ENCODE peak calls at places on chromosome 9, in nine cellular contexts. One of them, this sample, is unnamed.
A peak's percentile ranks its signal among the peaks of the same experiment; 100 is the strongest.

GRCh38 chr9:91192379-91192775 is 169.3 kb downstream of the AUH start:
- DNase-seq in NCI-H187 treated with DMSO at 0.1 percent for 48 hours: no peak
- DNase-seq in T-helper 1 cell: no peak
- DNase-seq in neural crest cell: no peak
- DNase-seq in cerebellar nuclear complex: peak; percentile 74
- DNase-seq in SHP77: no peak
- DNase-seq in endothelial cell of umbilical vein: no peak
- DNase-seq in activated T-helper 9 cell treated with anti-CD3 and anti-CD28 coated beads, Interleukin-2, amount 50 U/mL, for 16 hours: no peak
- DNase-seq in ecto neural progenitor cell: no peak
- DNase-seq in this sample: no peak

GRCh38 chr9:95181226-95181818 is 136.2 kb downstream of the FANCC start:
- DNase-seq in NCI-H187 treated with DMSO at 0.1 percent for 48 hours: no peak
- DNase-seq in T-helper 1 cell: no peak
- DNase-seq in neural crest cell: no peak
- DNase-seq in cerebellar nuclear complex: no peak
- DNase-seq in SHP77: no peak
- DNase-seq in endothelial cell of umbilical vein: peak; percentile 38
- DNase-seq in activated T-helper 9 cell treated with anti-CD3 and anti-CD28 coated beads, Interleukin-2, amount 50 U/mL, for 16 hours: no peak
- DNase-seq in ecto neural progenitor cell: no peak
- DNase-seq in this sample: no peak

GRCh38 chr9:102631559-102631958 is 363.6 kb upstream of the CYLC2 start:
- DNase-seq in NCI-H187 treated with DMSO at 0.1 percent for 48 hours: no peak
- DNase-seq in T-helper 1 cell: no peak
- DNase-seq in neural crest cell: no peak
- DNase-seq in cerebellar nuclear complex: no peak
- DNase-seq in SHP77: peak; percentile 3
- DNase-seq in endothelial cell of umbilical vein: no peak
- DNase-seq in activated T-helper 9 cell treated with anti-CD3 and anti-CD28 coated beads, Interleukin-2, amount 50 U/mL, for 16 hours: no peak
- DNase-seq in ecto neural progenitor cell: no peak
- DNase-seq in this sample: no peak

GRCh38 chr9:8825600-8826147 is 1026.1 kb upstream of the DMAC1 start:
- DNase-seq in NCI-H187 treated with DMSO at 0.1 percent for 48 hours: no peak
- DNase-seq in T-helper 1 cell: no peak
- DNase-seq in neural crest cell: no peak
- DNase-seq in cerebellar nuclear complex: no peak
- DNase-seq in SHP77: no peak
- DNase-seq in endothelial cell of umbilical vein: no peak
- DNase-seq in activated T-helper 9 cell treated with anti-CD3 and anti-CD28 coated beads, Interleukin-2, amount 50 U/mL, for 16 hours: no peak
- DNase-seq in ecto neural progenitor cell: no peak
- DNase-seq in this sample: no peak

GRCh38 chr9:129146441-129146933 is 31.6 kb downstream of the IER5L start:
- DNase-seq in NCI-H187 treated with DMSO at 0.1 percent for 48 hours: no peak
- DNase-seq in T-helper 1 cell: no peak
- DNase-seq in neural crest cell: no peak
- DNase-seq in cerebellar nuclear complex: no peak
- DNase-seq in SHP77: no peak
- DNase-seq in endothelial cell of umbilical vein: peak; percentile 10
- DNase-seq in activated T-helper 9 cell treated with anti-CD3 and anti-CD28 coated beads, Interleukin-2, amount 50 U/mL, for 16 hours: no peak
- DNase-seq in ecto neural progenitor cell: no peak
- DNase-seq in this sample: no peak

GRCh38 chr9:70428781-70429180 is 14.3 kb upstream of the KLF9 start:
- DNase-seq in NCI-H187 treated with DMSO at 0.1 percent for 48 hours: no peak
- DNase-seq in T-helper 1 cell: no peak
- DNase-seq in neural crest cell: no peak
- DNase-seq in cerebellar nuclear complex: no peak
- DNase-seq in SHP77: no peak
- DNase-seq in endothelial cell of umbilical vein: no peak
- DNase-seq in activated T-helper 9 cell treated with anti-CD3 and anti-CD28 coated beads, Interleukin-2, amount 50 U/mL, for 16 hours: no peak
- DNase-seq in ecto neural progenitor cell: no peak
- DNase-seq in this sample: no peak

GRCh38 chr9:110131499-110131898 is 76.5 kb downstream of the C9orf152 start:
- DNase-seq in NCI-H187 treated with DMSO at 0.1 percent for 48 hours: no peak
- DNase-seq in T-helper 1 cell: no peak
- DNase-seq in neural crest cell: no peak
- DNase-seq in cerebellar nuclear complex: no peak
- DNase-seq in SHP77: no peak
- DNase-seq in endothelial cell of umbilical vein: no peak
- DNase-seq in activated T-helper 9 cell treated with anti-CD3 and anti-CD28 coated beads, Interleukin-2, amount 50 U/mL, for 16 hours: no peak
- DNase-seq in ecto neural progenitor cell: no peak
- DNase-seq in this sample: no peak

GRCh38 chr9:128414461-128414860 is 6.2 kb upstream of the CERCAM start:
- DNase-seq in NCI-H187 treated with DMSO at 0.1 percent for 48 hours: no peak
- DNase-seq in T-helper 1 cell: no peak
- DNase-seq in neural crest cell: no peak
- DNase-seq in cerebellar nuclear complex: no peak
- DNase-seq in SHP77: peak; percentile 38
- DNase-seq in endothelial cell of umbilical vein: no peak
- DNase-seq in activated T-helper 9 cell treated with anti-CD3 and anti-CD28 coated beads, Interleukin-2, amount 50 U/mL, for 16 hours: no peak
- DNase-seq in ecto neural progenitor cell: peak; percentile 42
- DNase-seq in this sample: no peak

GRCh38 chr9:120136685-120137084 is 443.3 kb downstream of the CDK5RAP2 start:
- DNase-seq in NCI-H187 treated with DMSO at 0.1 percent for 48 hours: no peak
- DNase-seq in T-helper 1 cell: no peak
- DNase-seq in neural crest cell: no peak
- DNase-seq in cerebellar nuclear complex: no peak
- DNase-seq in SHP77: no peak
- DNase-seq in endothelial cell of umbilical vein: no peak
- DNase-seq in activated T-helper 9 cell treated with anti-CD3 and anti-CD28 coated beads, Interleukin-2, amount 50 U/mL, for 16 hours: no peak
- DNase-seq in ecto neural progenitor cell: no peak
- DNase-seq in this sample: no peak

GRCh38 chr9:112338561-112338960 is 5.1 kb upstream of the PTBP3 start:
- DNase-seq in NCI-H187 treated with DMSO at 0.1 percent for 48 hours: no peak
- DNase-seq in T-helper 1 cell: no peak
- DNase-seq in neural crest cell: no peak
- DNase-seq in cerebellar nuclear complex: no peak
- DNase-seq in SHP77: no peak
- DNase-seq in endothelial cell of umbilical vein: no peak
- DNase-seq in activated T-helper 9 cell treated with anti-CD3 and anti-CD28 coated beads, Interleukin-2, amount 50 U/mL, for 16 hours: no peak
- DNase-seq in ecto neural progenitor cell: no peak
- DNase-seq in this sample: no peak

GRCh38 chr9:109453210-109453842 is 44.8 kb downstream of the PTPN3 start:
- DNase-seq in NCI-H187 treated with DMSO at 0.1 percent for 48 hours: no peak
- DNase-seq in T-helper 1 cell: no peak
- DNase-seq in neural crest cell: no peak
- DNase-seq in cerebellar nuclear complex: no peak
- DNase-seq in SHP77: no peak
- DNase-seq in endothelial cell of umbilical vein: peak; percentile 54
- DNase-seq in activated T-helper 9 cell treated with anti-CD3 and anti-CD28 coated beads, Interleukin-2, amount 50 U/mL, for 16 hours: no peak
- DNase-seq in ecto neural progenitor cell: no peak
- DNase-seq in this sample: no peak

GRCh38 chr9:128554155-128554862 is 1.9 kb downstream of the SPTAN1 start:
- DNase-seq in NCI-H187 treated with DMSO at 0.1 percent for 48 hours: no peak
- DNase-seq in T-helper 1 cell: no peak
- DNase-seq in neural crest cell: peak; percentile 5
- DNase-seq in cerebellar nuclear complex: no peak
- DNase-seq in SHP77: no peak
- DNase-seq in endothelial cell of umbilical vein: peak; percentile 64
- DNase-seq in activated T-helper 9 cell treated with anti-CD3 and anti-CD28 coated beads, Interleukin-2, amount 50 U/mL, for 16 hours: no peak
- DNase-seq in ecto neural progenitor cell: peak; percentile 70
- DNase-seq in this sample: peak; percentile 63

GRCh38 chr9:81032831-81033230 is 656.5 kb downstream of the TLE1 start:
- DNase-seq in NCI-H187 treated with DMSO at 0.1 percent for 48 hours: no peak
- DNase-seq in T-helper 1 cell: no peak
- DNase-seq in neural crest cell: peak; percentile 3
- DNase-seq in cerebellar nuclear complex: no peak
- DNase-seq in SHP77: no peak
- DNase-seq in endothelial cell of umbilical vein: no peak
- DNase-seq in activated T-helper 9 cell treated with anti-CD3 and anti-CD28 coated beads, Interleukin-2, amount 50 U/mL, for 16 hours: no peak
- DNase-seq in ecto neural progenitor cell: no peak
- DNase-seq in this sample: no peak

GRCh38 chr9:108257387-108257786 is 598.4 kb downstream of the ACTL7B start:
- DNase-seq in NCI-H187 treated with DMSO at 0.1 percent for 48 hours: no peak
- DNase-seq in T-helper 1 cell: no peak
- DNase-seq in neural crest cell: no peak
- DNase-seq in cerebellar nuclear complex: no peak
- DNase-seq in SHP77: no peak
- DNase-seq in endothelial cell of umbilical vein: no peak
- DNase-seq in activated T-helper 9 cell treated with anti-CD3 and anti-CD28 coated beads, Interleukin-2, amount 50 U/mL, for 16 hours: no peak
- DNase-seq in ecto neural progenitor cell: no peak
- DNase-seq in this sample: no peak

GRCh38 chr9:111937781-111938426 is 41.3 kb downstream of the UGCG start:
- DNase-seq in NCI-H187 treated with DMSO at 0.1 percent for 48 hours: no peak
- DNase-seq in T-helper 1 cell: peak; percentile 35
- DNase-seq in neural crest cell: no peak
- DNase-seq in cerebellar nuclear complex: no peak
- DNase-seq in SHP77: no peak
- DNase-seq in endothelial cell of umbilical vein: peak; percentile 52
- DNase-seq in activated T-helper 9 cell treated with anti-CD3 and anti-CD28 coated beads, Interleukin-2, amount 50 U/mL, for 16 hours: peak; percentile 33
- DNase-seq in ecto neural progenitor cell: no peak
- DNase-seq in this sample: no peak

GRCh38 chr9:16825971-16826370 is 44.5 kb downstream of the BNC2 start:
- DNase-seq in NCI-H187 treated with DMSO at 0.1 percent for 48 hours: no peak
- DNase-seq in T-helper 1 cell: no peak
- DNase-seq in neural crest cell: no peak
- DNase-seq in cerebellar nuclear complex: no peak
- DNase-seq in SHP77: no peak
- DNase-seq in endothelial cell of umbilical vein: no peak
- DNase-seq in activated T-helper 9 cell treated with anti-CD3 and anti-CD28 coated beads, Interleukin-2, amount 50 U/mL, for 16 hours: no peak
- DNase-seq in ecto neural progenitor cell: peak; percentile 52
- DNase-seq in this sample: no peak

This sample was measured in nephron progenitor cell.